ENCODE peak calls at places on chromosomes 13 and 19, in five cellular contexts. D is effector memory CD8-positive, alpha-beta T cell; C is GM20000; K is NCI-H1092 treated with DMSO at 0.1 percent for 48 hours; V is non-pigmented ciliary epithelial cell. B is an unnamed sample.

GRCh38 chr19:35038623-35039512 is 2.7 kb upstream of the HPN start:
- DNase-seq in D (no peak), C (no peak), K (no peak), V (no peak), B (peak)

GRCh38 chr19:33334271-33334670 is 31.9 kb upstream of the CEBPA start:
- DNase-seq in D (no peak), C (no peak), K (no peak), V (no peak), B (no peak)

GRCh38 chr19:23851966-23852365 is 62.7 kb upstream of the ZNF726 start:
- DNase-seq in D (no peak), C (no peak), K (no peak), V (no peak), B (no peak)

GRCh38 chr13:109976206-109976997 is 190.0 kb upstream of the IRS2 start:
- DNase-seq in D (no peak), C (no peak), K (no peak), V (no peak), B (no peak)

GRCh38 chr13:104869501-104869900 is 1666.0 kb downstream of the EFNB2 start:
- DNase-seq in D (no peak), C (no peak), K (no peak), V (peak), B (no peak)

GRCh38 chr13:46593403-46593802 is 40.4 kb downstream of the LRCH1 start:
- DNase-seq in D (peak), C (peak), K (no peak), V (no peak), B (no peak)

GRCh38 chr19:2578391-2578826 is 102.5 kb downstream of the GADD45B start:
- DNase-seq in D (no peak), C (no peak), K (no peak), V (no peak), B (no peak)

GRCh38 chr19:4911786-4912672 is 2.7 kb downstream of the UHRF1 start:
- DNase-seq in D (peak), C (peak), K (peak), V (peak), B (no peak)

GRCh38 chr13:99528547-99528946 is 27.3 kb downstream of the TM9SF2 start:
- DNase-seq in D (no peak), C (peak), K (peak), V (no peak), B (no peak)

GRCh38 chr19:29675650-29676186 is 10.5 kb downstream of the PLEKHF1 start:
- DNase-seq in D (no peak), C (no peak), K (no peak), V (no peak), B (no peak)

GRCh38 chr19:7515471-7516226 is at the start of gene ZNF358:
- DNase-seq in D (peak), C (peak), K (peak), V (no peak), B (peak)

GRCh38 chr13:32150239-32150638 is 118.7 kb downstream of the FRY start:
- DNase-seq in D (no peak), C (no peak), K (no peak), V (no peak), B (no peak)

GRCh38 chr19:48400018-48400742 is 6.7 kb downstream of the GRIN2D start:
- DNase-seq in D (no peak), C (peak), K (peak), V (no peak), B (peak)

GRCh38 chr19:6066661-6067646 is 43.3 kb downstream of the RFX2 start:
- DNase-seq in D (peak), C (no peak), K (peak), V (no peak), B (peak)

GRCh38 chr19:3694361-3695123 is 5.7 kb downstream of the PIP5K1C start:
- DNase-seq in D (no peak), C (no peak), K (no peak), V (no peak), B (no peak)

GRCh38 chr19:51140441-51140840 is 1.7 kb upstream of the SIGLEC7 start:
- DNase-seq in D (no peak), C (no peak), K (no peak), V (no peak), B (no peak)

GRCh38 chr19:6590458-6591319 is at the start of gene CD70:
- DNase-seq in D (peak), C (peak), K (no peak), V (no peak), B (no peak)

GRCh38 chr13:52713894-52714293 is 25.7 kb downstream of the CNMD start:
- DNase-seq in D (no peak), C (no peak), K (no peak), V (no peak), B (no peak)

GRCh38 chr19:4069331-4069959 is 2.7 kb upstream of the ZBTB7A start:
- DNase-seq in D (no peak), C (no peak), K (no peak), V (no peak), B (no peak)

GRCh38 chr13:30004204-30004603 is 153.8 kb upstream of the UBL3 start:
- DNase-seq in D (no peak), C (no peak), K (no peak), V (no peak), B (no peak)

GRCh38 chr13:37365496-37365895 is 233.1 kb downstream of the POSTN start:
- DNase-seq in D (no peak), C (no peak), K (no peak), V (no peak), B (no peak)

GRCh38 chr19:46718157-46718933 is 1.4 kb upstream of the PRKD2 start:
- DNase-seq in D (peak), C (peak), K (no peak), V (no peak), B (no peak)

GRCh38 chr13:28475916-28476725 is 18.8 kb downstream of the FLT1 start:
- DNase-seq in D (no peak), C (no peak), K (no peak), V (peak), B (no peak)

GRCh38 chr19:7734220-7735203 is 2.6 kb upstream of the CLEC4G start:
- DNase-seq in D (no peak), C (no peak), K (no peak), V (no peak), B (no peak)

GRCh38 chr19:2455481-2456300 is 1.1 kb downstream of the LMNB2 start:
- DNase-seq in D (peak), C (peak), K (peak), V (no peak), B (no peak)